ENCODE peak calls at places on chromosomes 12 and 14, in eight cellular contexts. N is progenitor cell of endocrine pancreas; C is CD4-positive, alpha-beta memory T cell; X is AG08396; F is NCI-H1694; B is cardiac fibroblast; Q is stimulated activated CD4-positive, alpha-beta T cell treated with anti-CD3 and anti-CD28 coated beads, Interleukin-4, amount 100 ng/mL, for 48 hours; V is C1 segment of cervical spinal cord. E is an unnamed sample.
A peak's percentile ranks its signal among the peaks of the same experiment; 100 is the strongest.

GRCh38 chr12:52521581-52522266 is 1.5 kb upstream of the KRT5 start:
- DNase-seq in N (peak; percentile 8), C (no peak), X (no peak), F (no peak), B (peak; percentile 41), Q (no peak), V (no peak), E (no peak)

GRCh38 chr14:49381778-49382177 is 204.4 kb downstream of the RPS29 start:
- DNase-seq in N (no peak), C (no peak), X (no peak), F (no peak), B (no peak), Q (no peak), V (no peak), E (no peak)

GRCh38 chr12:121611306-121611705 is 15.0 kb upstream of the ORAI1 start:
- DNase-seq in N (no peak), C (no peak), X (no peak), F (no peak), B (no peak), Q (no peak), V (no peak), E (no peak)

GRCh38 chr14:100307215-100308111 is 1.2 kb upstream of the SLC25A29 start:
- DNase-seq in N (peak; percentile 32), C (no peak), X (no peak), F (no peak), B (peak; percentile 21), Q (no peak), V (no peak), E (no peak)

GRCh38 chr14:103973354-103973753 is 31.0 kb upstream of the RD3L start:
- DNase-seq in N (no peak), C (no peak), X (peak; percentile 11), F (no peak), B (no peak), Q (no peak), V (no peak), E (no peak)

GRCh38 chr12:132474237-132474741 is 15.7 kb upstream of the FBRSL1 start:
- DNase-seq in N (no peak), C (peak; percentile 46), X (no peak), F (no peak), B (no peak), Q (no peak), V (no peak), E (no peak)

GRCh38 chr14:32259368-32260013 is 56.4 kb upstream of the RNU6-8 start:
- DNase-seq in N (no peak), C (no peak), X (peak; percentile 33), F (no peak), B (peak; percentile 51), Q (no peak), V (no peak), E (no peak)

GRCh38 chr12:107133462-107133861 is 40.1 kb upstream of the CRY1 start:
- DNase-seq in N (no peak), C (no peak), X (no peak), F (no peak), B (no peak), Q (no peak), V (no peak), E (no peak)

GRCh38 chr12:57296291-57296690 is 45.3 kb upstream of the STAC3 start:
- DNase-seq in N (no peak), C (no peak), X (no peak), F (no peak), B (no peak), Q (no peak), V (no peak), E (no peak)

GRCh38 chr12:39805651-39806050 is 186.0 kb upstream of the ABCD2 start:
- DNase-seq in N (no peak), C (no peak), X (no peak), F (no peak), B (no peak), Q (no peak), V (no peak), E (no peak)

GRCh38 chr14:78697341-78697740 is 527.2 kb downstream of the NRXN3 start:
- DNase-seq in N (no peak), C (no peak), X (peak; percentile 17), F (peak; percentile 70), B (peak; percentile 53), Q (no peak), V (no peak), E (no peak)

GRCh38 chr12:2396448-2396871 is 343.7 kb downstream of the CACNA1C start:
- DNase-seq in N (no peak), C (no peak), X (peak; percentile 57), F (no peak), B (peak; percentile 12), Q (no peak), V (no peak), E (no peak)

GRCh38 chr12:89949457-89950195 is 241.0 kb upstream of the ATP2B1 start:
- DNase-seq in N (no peak), C (peak; percentile 87), X (no peak), F (no peak), B (peak; percentile 87), Q (no peak), V (no peak), E (no peak)

GRCh38 chr14:66281036-66281776 is 205.0 kb upstream of the CCDC196 start:
- DNase-seq in N (no peak), C (no peak), X (no peak), F (no peak), B (peak; percentile 5), Q (no peak), V (peak; percentile 19), E (no peak)

GRCh38 chr14:105475916-105476845 is 1.6 kb downstream of the CRIP2 start:
- DNase-seq in N (no peak), C (no peak), X (peak; percentile 71), F (no peak), B (peak; percentile 64), Q (no peak), V (peak; percentile 80), E (no peak)

GRCh38 chr12:48027183-48028002 is 23.1 kb upstream of the COL2A1 start:
- DNase-seq in N (no peak), C (no peak), X (no peak), F (no peak), B (no peak), Q (no peak), V (no peak), E (no peak)

GRCh38 chr12:4648099-4648498 is 752 bp downstream of the AKAP3 start:
- DNase-seq in N (no peak), C (no peak), X (no peak), F (no peak), B (peak; percentile 43), Q (no peak), V (no peak), E (no peak)

GRCh38 chr12:113222730-113223531 is 1.7 kb downstream of the TPCN1 start:
- DNase-seq in N (no peak), C (peak; percentile 34), X (peak; percentile 73), F (peak; percentile 19), B (peak; percentile 84), Q (no peak), V (peak; percentile 61), E (no peak)

GRCh38 chr12:92188517-92189188 is 43.0 kb upstream of the BTG1 start:
- DNase-seq in N (no peak), C (no peak), X (no peak), F (no peak), B (no peak), Q (no peak), V (no peak), E (no peak)